ENCODE peak calls at places on chromosomes 4 and X, in nine cellular contexts. Y is left ventricle myocardium inferior; N is effector memory CD4-positive, alpha-beta T cell; J is ascending aorta; P is tibial artery; W is right atrium auricular region; E is neuronal stem cell; R is GM23338; K is upper lobe of right lung. F is an unnamed sample.

GRCh38 chrX:148700021-148700420 is 199.6 kb downstream of the AFF2 start:
- DNase-seq in Y (no peak), N (no peak), J (no peak), P (no peak), W (no peak), E (no peak), R (no peak), K (no peak), F (no peak)

GRCh38 chrX:70479197-70479969 is 34.7 kb downstream of the DLG3 start:
- DNase-seq in Y (no peak), N (no peak), J (no peak), P (no peak), W (no peak), E (no peak), R (no peak), K (no peak), F (no peak)

GRCh38 chrX:111375747-111376146 is 36.2 kb downstream of the DCX start:
- DNase-seq in Y (no peak), N (no peak), J (no peak), P (no peak), W (no peak), E (no peak), R (peak; percentile 49), K (no peak), F (peak; percentile 73)

GRCh38 chr4:151029537-151029936 is 14.5 kb upstream of the LRBA start:
- DNase-seq in Y (no peak), N (no peak), J (no peak), P (no peak), W (no peak), E (no peak), R (no peak), K (no peak), F (no peak)

GRCh38 chrX:100643212-100643611 is 787 bp upstream of the SRPX2 start:
- DNase-seq in Y (no peak), N (no peak), J (no peak), P (no peak), W (no peak), E (no peak), R (no peak), K (no peak), F (no peak)

GRCh38 chr4:184722798-184723197 is 11.1 kb downstream of the CENPU start:
- DNase-seq in Y (no peak), N (no peak), J (no peak), P (no peak), W (no peak), E (no peak), R (no peak), K (no peak), F (no peak)

GRCh38 chrX:76454456-76454927 is 27.0 kb downstream of the MAGEE1 start:
- DNase-seq in Y (no peak), N (no peak), J (no peak), P (no peak), W (no peak), E (no peak), R (peak; percentile 64), K (no peak), F (peak; percentile 2)

GRCh38 chr4:181234951-181235350 is 1008.3 kb upstream of the TENM3 start:
- DNase-seq in Y (no peak), N (no peak), J (no peak), P (no peak), W (no peak), E (no peak), R (no peak), K (no peak), F (no peak)

DNA sequence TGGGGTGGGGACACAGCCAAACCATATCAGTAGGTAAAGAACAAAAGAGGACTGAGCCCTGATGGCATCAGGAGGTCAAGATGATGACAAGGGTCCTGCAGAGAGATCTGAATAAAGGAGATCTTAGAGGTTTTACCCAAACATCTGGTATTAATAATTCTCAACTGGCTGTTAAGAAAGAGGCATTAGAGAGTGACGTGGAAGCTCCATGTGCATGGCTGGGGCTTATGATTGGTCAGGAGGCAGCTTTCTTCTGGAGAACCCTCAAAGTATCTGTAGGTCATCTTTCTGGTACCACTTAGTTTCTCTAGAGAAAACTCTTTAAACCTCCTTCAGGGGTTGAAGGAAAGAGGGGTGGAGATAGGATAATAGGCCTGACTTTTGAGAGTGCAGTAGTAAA is 18.7 kb downstream of the MGST2 start:
- DNase-seq in Y (no peak), N (no peak), J (no peak), P (no peak), W (no peak), E (no peak), R (no peak), K (no peak), F (no peak)
- H3K4me1 ChIP-seq in Y (peaks cover 66% of the 10 kb centered on the region), N (no peaks in the 10 kb centered on the region), J (no peaks in the 10 kb centered on the region), P (peaks cover 20% of the 10 kb centered on the region), W (peaks cover 38% of the 10 kb centered on the region), E (peaks cover 13% of the 10 kb centered on the region), R (no peaks in the 10 kb centered on the region), K (peaks cover 20% of the 10 kb centered on the region), F (no peaks in the 10 kb centered on the region)

GRCh38 chrX:21799767-21800166 is 39.6 kb upstream of the MBTPS2 start:
- DNase-seq in Y (no peak), N (no peak), J (no peak), P (no peak), W (no peak), E (no peak), R (no peak), K (no peak), F (no peak)
- H3K27ac ChIP-seq in Y (peak overlapping the region; percentile 67), N (no peak overlapping the region), J (no peak overlapping the region), P (peak overlapping the region; percentile 41), W (peak overlapping the region; percentile 58), E (no peak overlapping the region), R (no peak overlapping the region), K (no peak overlapping the region), F (peak overlapping the region; percentile 97)

DNA sequence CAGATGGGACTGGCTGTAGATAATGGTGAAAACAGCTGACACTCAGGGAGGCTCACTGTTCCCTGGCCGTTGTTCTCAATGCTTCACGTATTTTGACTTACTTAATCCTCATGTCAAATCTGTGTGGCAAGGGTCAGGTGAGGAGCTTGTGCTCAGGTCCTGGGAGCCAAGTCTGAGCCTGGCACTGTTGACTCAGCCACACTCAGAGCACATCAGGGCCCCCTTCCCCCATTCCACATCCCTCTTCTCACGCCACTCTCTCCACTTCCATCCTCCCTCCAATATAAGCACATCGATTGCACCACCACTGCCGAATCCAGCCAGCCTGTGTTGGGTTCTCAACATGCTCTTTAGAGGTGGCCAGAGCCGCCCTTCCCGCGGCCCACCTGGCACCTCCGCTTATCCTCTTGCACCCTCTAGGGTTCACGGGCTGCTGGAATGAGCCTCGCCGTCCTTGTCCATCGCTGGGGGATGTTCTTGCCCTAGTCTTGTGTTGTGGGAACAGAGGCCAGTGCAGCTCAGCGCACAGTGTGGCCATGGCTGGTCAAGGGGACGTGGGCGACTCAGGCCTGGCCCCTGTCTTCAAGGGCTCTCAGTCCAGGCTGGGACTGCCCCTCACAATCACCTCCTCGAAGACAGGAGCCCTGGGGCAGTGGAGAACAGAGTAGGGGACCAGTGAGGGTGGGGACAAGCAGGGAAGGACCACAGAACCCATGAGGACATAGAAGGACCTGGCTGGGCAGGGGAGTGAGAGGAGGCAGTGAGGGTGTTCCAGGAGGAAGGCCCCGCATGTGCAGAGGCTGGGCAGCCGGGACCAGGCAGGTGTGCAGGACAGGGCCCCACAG is 40.3 kb downstream of the EVC start:
- DNase-seq in Y (no peak), N (no peak), J (no peak), P (no peak), W (peak; percentile 56), E (no peak), R (peak; percentile 23), K (peak; percentile 46), F (peak; percentile 53)
- H3K4me1 ChIP-seq in Y (peaks cover 11% of the 10 kb centered on the region), N (no peaks in the 10 kb centered on the region), J (peaks cover 5% of the 10 kb centered on the region), P (no peaks in the 10 kb centered on the region), W (peaks cover 12% of the 10 kb centered on the region), E (no peaks in the 10 kb centered on the region), R (peaks cover 22% of the 10 kb centered on the region), K (no peaks in the 10 kb centered on the region), F (peaks cover 8% of the 10 kb centered on the region)

GRCh38 chrX:107119281-107119680 is 659 bp upstream of the RBM41 start:
- DNase-seq in Y (no peak), N (no peak), J (no peak), P (no peak), W (no peak), E (no peak), R (no peak), K (no peak), F (no peak)
- H3K27ac ChIP-seq in Y (peak overlapping the region; percentile 76), N (peak overlapping the region; percentile 3), J (no peak overlapping the region), P (no peak overlapping the region), W (no peak overlapping the region), E (no peak overlapping the region), R (no peak overlapping the region), K (peak overlapping the region; percentile 78), F (no peak overlapping the region)

DNA sequence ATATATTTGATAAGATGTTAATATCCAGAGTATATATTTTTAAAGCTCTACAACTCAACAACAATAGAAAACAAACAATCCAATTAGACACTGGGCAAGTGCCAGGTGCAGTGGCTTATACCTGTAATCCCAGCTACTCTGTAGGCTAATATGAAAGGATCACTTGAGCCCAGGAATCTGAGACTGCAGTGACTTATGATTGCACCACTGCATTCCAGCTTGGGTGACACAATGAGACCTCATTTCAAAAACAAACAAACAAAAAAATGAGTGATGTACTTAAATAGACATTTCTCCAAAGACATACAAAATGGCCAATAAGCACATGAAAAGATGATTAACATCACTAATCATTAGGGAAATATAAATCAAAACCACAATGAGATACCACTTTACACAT is 356.8 kb upstream of the PCDH10 start:
- DNase-seq in Y (no peak), N (no peak), J (no peak), P (no peak), W (no peak), E (no peak), R (no peak), K (no peak), F (no peak)
- H3K4me1 ChIP-seq in Y (no peaks in the 10 kb centered on the region), N (no peaks in the 10 kb centered on the region), J (no peaks in the 10 kb centered on the region), P (no peaks in the 10 kb centered on the region), W (no peaks in the 10 kb centered on the region), E (no peaks in the 10 kb centered on the region), R (no peaks in the 10 kb centered on the region), K (no peaks in the 10 kb centered on the region), F (no peaks in the 10 kb centered on the region)

GRCh38 chr4:40953253-40954118 is 203.7 kb downstream of the NSUN7 start:
- DNase-seq in Y (peak; percentile 31), N (no peak), J (no peak), P (no peak), W (peak; percentile 58), E (no peak), R (peak; percentile 42), K (no peak), F (no peak)
- H3K27ac ChIP-seq in Y (peak overlapping the region; percentile 89), N (no peak overlapping the region), J (peak overlapping the region; percentile 92), P (peak overlapping the region; percentile 76), W (peak overlapping the region; percentile 90), E (peak overlapping the region; percentile 15), R (peak overlapping the region; percentile 90), K (no peak overlapping the region), F (no peak overlapping the region)

F was measured in SJCRH30.